ENCODE peak calls at places on chromosomes 11 and 22, in four cellular contexts. Y is suprapubic skin, H is cardiac muscle cell, G is PC-3. C is an unnamed sample. For H3K9me3, the result is how much of the 10 kb centered on the place peaks cover.

GRCh38 chr11:29657709-29658108 is 359.1 kb downstream of the KCNA4 start:
- DNase-seq in G (no peak), H (no peak), Y (no peak), C (no peak)

GRCh38 chr11:32311351-32312077 is 123.8 kb downstream of the WT1 start:
- DNase-seq in H (no peak), Y (no peak), G (peak), C (no peak)

GRCh38 chr11:124672531-124673215 is 866 bp downstream of the SIAE start:
- DNase-seq in Y (no peak), G (no peak), H (no peak), C (no peak)

GRCh38 chr11:65776196-65776595 is 4.6 kb downstream of the AP5B1 start:
- DNase-seq in H (no peak), Y (peak), G (no peak), C (peak)

GRCh38 chr11:78030429-78031325 is 7.6 kb upstream of the KCTD14 start:
- DNase-seq in Y (no peak), H (peak), G (peak), C (no peak)

GRCh38 chr22:38177044-38177443 is 4.6 kb downstream of the PLA2G6 start:
- DNase-seq in G (no peak), H (no peak), Y (no peak), C (no peak)

GRCh38 chr11:79466411-79466810 is 25.6 kb upstream of the TENM4 start:
- DNase-seq in G (peak), Y (no peak), H (no peak), C (no peak)

GRCh38 chr11:22634897-22635629 is 9.4 kb upstream of the FANCF start:
- DNase-seq in H (no peak), Y (no peak), G (no peak), C (peak)

GRCh38 chr11:127888396-127888795 is 699.0 kb downstream of the ETS1 start:
- DNase-seq in G (no peak), Y (no peak), H (no peak), C (no peak)

GRCh38 chr11:34640050-34640971 is 19.4 kb downstream of the EHF start:
- DNase-seq in Y (no peak), G (peak), H (no peak), C (no peak)

GRCh38 chr11:59938718-59939117 is 486 bp downstream of the OOSP1 start:
- DNase-seq in G (no peak), Y (no peak), H (no peak), C (no peak)

GRCh38 chr11:118277312-118277711 is 13.2 kb upstream of the MPZL2 start:
- DNase-seq in Y (no peak), H (no peak), G (peak), C (no peak)

GRCh38 chr11:79263001-79263400 is 177.8 kb downstream of the TENM4 start:
- DNase-seq in H (no peak), Y (no peak), G (no peak), C (no peak)

GRCh38 chr11:86103808-86104207 is 34.9 kb upstream of the PICALM start:
- DNase-seq in G (peak), Y (no peak), H (no peak), C (no peak)

GRCh38 chr11:8387141-8387540 is 123.5 kb upstream of the LMO1 start:
- DNase-seq in Y (no peak), H (peak), G (no peak), C (no peak)

GRCh38 chr22:30247561-30247960 is 1.0 kb upstream of the LIF start:
- DNase-seq in G (no peak), Y (no peak), H (no peak), C (no peak)

GRCh38 chr11:84261707-84262106 is 975.5 kb upstream of the CCDC90B start:
- DNase-seq in H (peak), Y (no peak), G (no peak), C (no peak)

GRCh38 chr22:19088866-19089595 is 33.2 kb downstream of the DGCR2 start:
- DNase-seq in H (no peak), Y (no peak), G (no peak), C (no peak)

GRCh38 chr11:82732734-82733443 is 775 bp downstream of the FAM181B start:
- DNase-seq in Y (no peak), G (no peak), H (peak), C (peak)

GRCh38 chr22:30211124-30211820 is 35.3 kb downstream of the LIF start:
- DNase-seq in G (no peak), H (no peak), Y (no peak), C (peak)

GRCh38 chr22:31615940-31616314 is 46.1 kb downstream of the PISD start:
- DNase-seq in H (no peak), Y (no peak), G (no peak), C (no peak)

GRCh38 chr11:44133335-44133946 is 38.0 kb downstream of the EXT2 start:
- DNase-seq in G (peak), Y (no peak), H (peak), C (no peak)

GRCh38 chr11:21105196-21105917 is 436.0 kb downstream of the NELL1 start:
- DNase-seq in H (no peak), Y (no peak), G (no peak), C (no peak)

GRCh38 chr11:80727315-80727714 is 1286.5 kb upstream of the TENM4 start:
- DNase-seq in G (peak), Y (no peak), H (peak), C (no peak)

GRCh38 chr11:69374110-69374981 is 80.4 kb downstream of the MYEOV start:
- DNase-seq in G (no peak), H (no peak), Y (peak), C (peak)

GRCh38 chr22:39174498-39175120 is 22.1 kb upstream of the CBX7 start:
- DNase-seq in G (peak), H (peak), Y (peak), C (peak)

GRCh38 chr11:9574806-9575530 is 1.5 kb downstream of the WEE1 start:
- DNase-seq in H (peak), Y (peak), G (peak), C (no peak)

GRCh38 chr11:107707807-107708206 is 4.0 kb downstream of the SLN start:
- DNase-seq in H (no peak), G (no peak), Y (no peak), C (no peak)

GRCh38 chr11:99988105-99988907 is 698.8 kb upstream of the ARHGAP42 start:
- DNase-seq in Y (no peak), H (no peak), G (no peak), C (no peak)

GRCh38 chr11:112355726-112356125 is 95.1 kb upstream of the PLET1 start:
- DNase-seq in H (peak), G (peak), Y (no peak), C (no peak)

GRCh38 chr11:119236891-119237290 is 30.8 kb downstream of the CBL start:
- DNase-seq in H (no peak), G (no peak), Y (no peak), C (no peak)

GRCh38 chr22:39178206-39179111 is 26.0 kb upstream of the CBX7 start:
- DNase-seq in Y (no peak), H (no peak), G (peak), C (peak)

GRCh38 chr11:72084076-72084475 is 3.4 kb downstream of the LRRC51 start:
- DNase-seq in H (no peak), Y (no peak), G (no peak), C (no peak)

DNA sequence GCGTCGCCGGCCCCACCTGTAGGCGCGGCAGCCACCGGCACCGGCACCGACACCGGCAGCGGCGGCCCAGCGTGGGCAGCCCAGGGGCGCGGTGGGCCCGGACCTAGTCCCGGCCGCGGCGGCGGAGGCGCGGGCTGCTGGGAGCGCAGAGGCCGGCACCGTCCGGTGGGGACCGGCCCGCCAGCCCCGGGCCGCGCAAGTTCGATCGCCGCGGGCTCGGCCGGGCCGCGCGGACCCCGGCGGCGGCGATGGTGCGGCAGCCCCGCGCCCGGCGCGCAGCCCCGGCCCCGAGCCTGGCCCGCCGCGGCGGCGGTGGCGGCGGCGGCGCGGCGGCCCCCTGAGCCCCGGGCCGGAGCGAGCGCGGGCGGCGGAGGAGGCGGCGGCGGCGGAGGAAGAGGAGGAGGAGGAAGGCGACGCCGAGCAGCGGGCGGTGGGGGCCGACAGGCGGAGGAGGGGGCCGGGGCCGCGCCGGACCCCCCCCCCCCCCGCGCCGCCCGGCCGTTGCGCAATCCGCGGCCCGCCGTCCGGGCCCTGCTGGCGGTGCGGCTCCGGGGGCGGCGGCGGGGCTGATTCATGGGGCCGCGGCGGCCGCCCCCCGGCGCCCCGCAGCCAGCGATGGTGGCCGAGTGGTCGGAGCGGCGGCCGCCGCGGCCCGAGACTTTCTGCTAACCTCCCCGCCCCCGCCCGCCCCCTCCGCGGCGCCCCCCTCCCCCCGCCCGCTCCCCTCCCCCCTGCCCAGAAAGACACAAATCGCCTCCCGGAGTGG is 1251.9 kb downstream of the BRD1 start:
- DNase-seq in H (no peak), Y (no peak), G (no peak), C (no peak)
- H3K9me3 ChIP-seq in H (under half), Y (under half), G (under half), C (under half)

GRCh38 chr11:50070389-50070788 is 37.7 kb downstream of the OR4C45 start:
- DNase-seq in G (no peak), H (no peak), Y (no peak), C (no peak)
- H3K9me3 ChIP-seq in G (under half), H (under half), Y (under half), C (half or more)

GRCh38 chr11:74866557-74866956 is 82.3 kb downstream of the XRRA1 start:
- DNase-seq in Y (no peak), G (no peak), H (no peak), C (no peak)
- H3K9me3 ChIP-seq in Y (half or more), G (half or more), H (under half), C (under half)

GRCh38 chr22:48756146-48757111 is 1071.2 kb downstream of the BRD1 start:
- DNase-seq in Y (no peak), G (no peak), H (no peak), C (peak)
- H3K9me3 ChIP-seq in Y (under half), G (under half), H (under half), C (under half)

GRCh38 chr11:2656859-2657258 is 42.9 kb downstream of the KCNQ1OT1 start:
- DNase-seq in H (no peak), Y (no peak), G (no peak), C (no peak)

GRCh38 chr11:2657697-2658284 is 42.0 kb downstream of the KCNQ1OT1 start:
- DNase-seq in G (no peak), H (no peak), Y (no peak), C (no peak)

GRCh38 chr11:2655320-2655719 is 44.5 kb downstream of the KCNQ1OT1 start:
- DNase-seq in G (no peak), H (no peak), Y (peak), C (no peak)

GRCh38 chr11:2653930-2654739 is 45.7 kb downstream of the KCNQ1OT1 start:
- DNase-seq in H (no peak), Y (peak), G (no peak), C (peak)

DNA sequence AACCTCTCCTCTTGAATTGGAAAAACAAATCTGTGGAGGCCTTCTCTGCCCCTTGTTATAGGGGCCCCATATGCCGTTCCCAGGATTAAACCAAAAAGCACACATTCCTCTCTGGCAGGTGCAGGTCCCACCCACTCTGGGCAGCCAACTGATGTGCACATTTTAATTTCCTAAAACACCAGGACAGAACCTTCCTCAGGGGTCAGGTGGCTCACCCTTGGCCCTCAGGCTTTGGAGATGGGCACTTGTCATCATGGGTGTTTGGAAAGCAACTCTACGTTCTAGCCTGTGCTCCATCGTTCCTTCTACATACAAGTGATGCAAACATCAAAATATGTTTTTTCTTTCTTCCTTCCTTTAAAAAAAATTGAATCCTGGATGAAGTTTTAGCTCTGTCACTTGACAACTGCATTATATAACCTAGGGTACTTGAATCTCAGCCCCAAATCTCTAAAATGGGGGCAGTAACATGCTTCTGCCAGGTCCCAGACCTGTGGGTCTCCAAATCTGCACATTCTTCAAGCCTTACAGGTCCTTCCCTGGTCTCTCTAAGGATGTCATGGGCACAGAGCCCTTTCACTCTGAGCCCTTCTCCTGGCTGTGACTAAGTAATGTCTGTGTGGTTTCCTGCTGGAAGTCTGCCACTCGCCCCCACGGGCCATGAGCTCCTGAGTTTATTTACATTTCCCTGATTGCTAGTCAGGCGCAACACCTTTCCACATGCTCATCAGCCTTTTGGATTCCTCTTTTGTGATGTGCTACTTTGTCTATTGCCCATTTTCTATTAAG is 43.8 kb downstream of the KCNQ1OT1 start:
- DNase-seq in G (peak), H (no peak), Y (no peak), C (no peak)
- H3K9me3 ChIP-seq in G (under half), H (under half), Y (under half), C (under half)

GRCh38 chr11:70751142-70751734 is 352.9 kb downstream of the CTTN start:
- DNase-seq in H (no peak), G (no peak), Y (no peak), C (no peak)
- H3K9me3 ChIP-seq in H (under half), G (under half), Y (under half), C (under half)

C was measured in spleen.